ENCODE peak calls at places on chromosome 2, in nine cellular contexts. One of them, this sample, is unnamed.

GRCh38 chr2:120318626-120319025 is 27.3 kb upstream of the INHBB start:
- DNase-seq in NB4: no peak
- DNase-seq in erythroblast: no peak
- DNase-seq in suprapubic skin: no peak
- DNase-seq in uterus: peak
- DNase-seq in prostate gland: no peak
- DNase-seq in GM12891: no peak
- DNase-seq in HepG2: no peak
- DNase-seq in esophagus squamous epithelium: no peak
- DNase-seq in this sample: no peak

GRCh38 chr2:215436705-215437570 is 1.1 kb upstream of the FN1 start:
- DNase-seq in erythroblast: no peak
- DNase-seq in HepG2: no peak
- DNase-seq in NB4: no peak
- DNase-seq in GM12891: no peak
- DNase-seq in prostate gland: peak
- DNase-seq in esophagus squamous epithelium: no peak
- DNase-seq in uterus: no peak
- DNase-seq in suprapubic skin: peak
- DNase-seq in this sample: peak

GRCh38 chr2:98761267-98761781 is 30.4 kb upstream of the MGAT4A start:
- DNase-seq in prostate gland: peak
- DNase-seq in esophagus squamous epithelium: no peak
- DNase-seq in HepG2: peak
- DNase-seq in erythroblast: no peak
- DNase-seq in suprapubic skin: no peak
- DNase-seq in GM12891: no peak
- DNase-seq in uterus: no peak
- DNase-seq in NB4: no peak
- DNase-seq in this sample: no peak

GRCh38 chr2:98936133-98936916 is at the start of gene CRACDL:
- DNase-seq in prostate gland: no peak
- DNase-seq in NB4: peak
- DNase-seq in suprapubic skin: no peak
- DNase-seq in erythroblast: no peak
- DNase-seq in esophagus squamous epithelium: no peak
- DNase-seq in GM12891: peak
- DNase-seq in HepG2: no peak
- DNase-seq in uterus: no peak
- DNase-seq in this sample: no peak

GRCh38 chr2:17069564-17069963 is 403.9 kb upstream of the CYRIA start:
- DNase-seq in HepG2: no peak
- DNase-seq in prostate gland: no peak
- DNase-seq in uterus: no peak
- DNase-seq in GM12891: no peak
- DNase-seq in erythroblast: no peak
- DNase-seq in suprapubic skin: no peak
- DNase-seq in NB4: no peak
- DNase-seq in esophagus squamous epithelium: no peak
- DNase-seq in this sample: no peak

GRCh38 chr2:169933124-169933711 is 106.0 kb downstream of the UBR3 start:
- DNase-seq in esophagus squamous epithelium: no peak
- DNase-seq in GM12891: no peak
- DNase-seq in suprapubic skin: no peak
- DNase-seq in HepG2: peak
- DNase-seq in uterus: no peak
- DNase-seq in prostate gland: no peak
- DNase-seq in NB4: peak
- DNase-seq in erythroblast: peak
- DNase-seq in this sample: peak

GRCh38 chr2:121960251-121960650 is 204.8 kb downstream of the TSN start:
- DNase-seq in HepG2: no peak
- DNase-seq in GM12891: peak
- DNase-seq in NB4: no peak
- DNase-seq in suprapubic skin: no peak
- DNase-seq in prostate gland: no peak
- DNase-seq in uterus: no peak
- DNase-seq in esophagus squamous epithelium: no peak
- DNase-seq in erythroblast: no peak
- DNase-seq in this sample: no peak

GRCh38 chr2:235659767-235660322 is 166.0 kb downstream of the AGAP1 start:
- DNase-seq in NB4: peak
- DNase-seq in prostate gland: no peak
- DNase-seq in suprapubic skin: no peak
- DNase-seq in HepG2: peak
- DNase-seq in uterus: peak
- DNase-seq in erythroblast: peak
- DNase-seq in GM12891: no peak
- DNase-seq in esophagus squamous epithelium: no peak
- DNase-seq in this sample: peak

GRCh38 chr2:231554748-231555545 is 24.7 kb upstream of the NMUR1 start:
- DNase-seq in NB4: peak
- DNase-seq in prostate gland: no peak
- DNase-seq in uterus: peak
- DNase-seq in HepG2: no peak
- DNase-seq in suprapubic skin: no peak
- DNase-seq in erythroblast: peak
- DNase-seq in esophagus squamous epithelium: no peak
- DNase-seq in GM12891: no peak
- DNase-seq in this sample: no peak

GRCh38 chr2:69384618-69385081 is 2.4 kb downstream of the GFPT1 start:
- DNase-seq in uterus: no peak
- DNase-seq in suprapubic skin: no peak
- DNase-seq in GM12891: no peak
- DNase-seq in prostate gland: no peak
- DNase-seq in HepG2: no peak
- DNase-seq in NB4: no peak
- DNase-seq in esophagus squamous epithelium: no peak
- DNase-seq in erythroblast: peak
- DNase-seq in this sample: no peak

GRCh38 chr2:99680946-99681345 is 191.1 kb upstream of the REV1 start:
- DNase-seq in HepG2: no peak
- DNase-seq in erythroblast: no peak
- DNase-seq in esophagus squamous epithelium: no peak
- DNase-seq in suprapubic skin: no peak
- DNase-seq in NB4: peak
- DNase-seq in prostate gland: no peak
- DNase-seq in GM12891: no peak
- DNase-seq in uterus: no peak
- DNase-seq in this sample: peak

GRCh38 chr2:237581751-237582746 is 8.5 kb downstream of the RAB17 start:
- DNase-seq in HepG2: peak
- DNase-seq in esophagus squamous epithelium: no peak
- DNase-seq in GM12891: peak
- DNase-seq in uterus: peak
- DNase-seq in NB4: peak
- DNase-seq in erythroblast: peak
- DNase-seq in suprapubic skin: no peak
- DNase-seq in prostate gland: peak
- DNase-seq in this sample: no peak

GRCh38 chr2:127106457-127106997 is 427 bp downstream of the BIN1 start:
- DNase-seq in erythroblast: no peak
- DNase-seq in NB4: peak
- DNase-seq in uterus: no peak
- DNase-seq in prostate gland: no peak
- DNase-seq in esophagus squamous epithelium: no peak
- DNase-seq in suprapubic skin: peak
- DNase-seq in GM12891: no peak
- DNase-seq in HepG2: no peak
- DNase-seq in this sample: no peak

GRCh38 chr2:227848586-227848985 is 22.8 kb upstream of the DAW1 start:
- DNase-seq in uterus: no peak
- DNase-seq in NB4: no peak
- DNase-seq in HepG2: no peak
- DNase-seq in erythroblast: no peak
- DNase-seq in suprapubic skin: no peak
- DNase-seq in GM12891: peak
- DNase-seq in esophagus squamous epithelium: no peak
- DNase-seq in prostate gland: peak
- DNase-seq in this sample: no peak

GRCh38 chr2:233419626-233420431 is 65.5 kb downstream of the DGKD start:
- DNase-seq in erythroblast: no peak
- DNase-seq in HepG2: no peak
- DNase-seq in NB4: no peak
- DNase-seq in GM12891: no peak
- DNase-seq in uterus: no peak
- DNase-seq in prostate gland: no peak
- DNase-seq in esophagus squamous epithelium: no peak
- DNase-seq in suprapubic skin: peak
- DNase-seq in this sample: no peak

GRCh38 chr2:171574149-171574795 is 52.0 kb downstream of the CYBRD1 start:
- DNase-seq in uterus: peak
- DNase-seq in prostate gland: peak
- DNase-seq in erythroblast: peak
- DNase-seq in GM12891: peak
- DNase-seq in HepG2: peak
- DNase-seq in suprapubic skin: peak
- DNase-seq in esophagus squamous epithelium: peak
- DNase-seq in NB4: peak
- DNase-seq in this sample: peak
- TF ChIP-seq POLR2A in uterus: no peak
- TF ChIP-seq POLR2A in prostate gland: no peak
- TF ChIP-seq POLR2A in erythroblast: no peak
- TF ChIP-seq POLR2A in GM12891: no peak
- TF ChIP-seq POLR2A in HepG2: no peak
- TF ChIP-seq POLR2A in suprapubic skin: no peak
- TF ChIP-seq POLR2A in esophagus squamous epithelium: no peak
- TF ChIP-seq POLR2A in NB4: no peak
- TF ChIP-seq POLR2A in this sample: no peak

GRCh38 chr2:239276813-239277193 is 124.0 kb downstream of the HDAC4 start:
- DNase-seq in GM12891: no peak
- DNase-seq in prostate gland: no peak
- DNase-seq in NB4: peak
- DNase-seq in HepG2: no peak
- DNase-seq in esophagus squamous epithelium: no peak
- DNase-seq in suprapubic skin: peak
- DNase-seq in erythroblast: no peak
- DNase-seq in uterus: no peak
- DNase-seq in this sample: no peak

GRCh38 chr2:239275871-239276812 is 124.7 kb downstream of the HDAC4 start:
- DNase-seq in esophagus squamous epithelium: no peak
- DNase-seq in prostate gland: no peak
- DNase-seq in erythroblast: no peak
- DNase-seq in GM12891: no peak
- DNase-seq in suprapubic skin: peak
- DNase-seq in NB4: peak
- DNase-seq in uterus: no peak
- DNase-seq in HepG2: no peak
- DNase-seq in this sample: no peak

GRCh38 chr2:239273280-239274234 is 127.3 kb downstream of the HDAC4 start:
- DNase-seq in esophagus squamous epithelium: no peak
- DNase-seq in erythroblast: no peak
- DNase-seq in NB4: peak
- DNase-seq in uterus: peak
- DNase-seq in prostate gland: no peak
- DNase-seq in HepG2: no peak
- DNase-seq in GM12891: no peak
- DNase-seq in suprapubic skin: peak
- DNase-seq in this sample: no peak

GRCh38 chr2:239274391-239275001 is 126.3 kb downstream of the HDAC4 start:
- DNase-seq in uterus: peak
- DNase-seq in suprapubic skin: peak
- DNase-seq in prostate gland: no peak
- DNase-seq in NB4: peak
- DNase-seq in esophagus squamous epithelium: no peak
- DNase-seq in HepG2: no peak
- DNase-seq in erythroblast: peak
- DNase-seq in GM12891: no peak
- DNase-seq in this sample: peak

GRCh38 chr2:239275037-239275685 is 125.7 kb downstream of the HDAC4 start:
- DNase-seq in GM12891: no peak
- DNase-seq in esophagus squamous epithelium: peak
- DNase-seq in suprapubic skin: peak
- DNase-seq in uterus: peak
- DNase-seq in NB4: peak
- DNase-seq in prostate gland: peak
- DNase-seq in HepG2: no peak
- DNase-seq in erythroblast: peak
- DNase-seq in this sample: peak
- TF ChIP-seq POLR2A in GM12891: no peak
- TF ChIP-seq POLR2A in esophagus squamous epithelium: no peak
- TF ChIP-seq POLR2A in suprapubic skin: no peak
- TF ChIP-seq POLR2A in uterus: no peak
- TF ChIP-seq POLR2A in NB4: peak
- TF ChIP-seq POLR2A in prostate gland: peak
- TF ChIP-seq POLR2A in HepG2: no peak
- TF ChIP-seq POLR2A in erythroblast: peak
- TF ChIP-seq POLR2A in this sample: no peak

DNA sequence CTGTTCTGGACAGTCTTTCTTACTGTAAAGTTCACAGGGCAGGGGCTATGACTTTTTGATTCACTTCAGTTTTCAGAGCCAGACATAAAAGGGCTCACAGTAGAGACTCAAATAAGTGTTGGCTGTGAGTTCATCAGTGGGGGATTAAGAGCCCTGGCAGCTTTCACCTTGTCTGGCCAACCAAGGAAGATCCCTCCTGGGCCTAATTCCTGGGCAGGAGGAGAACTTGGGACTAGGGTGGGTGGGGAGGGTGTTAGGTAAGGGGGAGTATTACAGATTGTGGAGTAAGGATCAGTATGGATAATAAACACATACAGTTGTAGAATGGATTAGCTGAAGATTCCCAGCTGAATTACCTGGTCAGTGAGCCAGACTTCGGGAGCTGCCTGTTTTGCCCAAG is 904 bp upstream of the SFXN5 start:
- DNase-seq in uterus: no peak
- DNase-seq in prostate gland: no peak
- DNase-seq in NB4: no peak
- DNase-seq in erythroblast: no peak
- DNase-seq in esophagus squamous epithelium: no peak
- DNase-seq in suprapubic skin: no peak
- DNase-seq in GM12891: no peak
- DNase-seq in HepG2: no peak
- DNase-seq in this sample: no peak
- TF ChIP-seq POLR2A in uterus: no peak
- TF ChIP-seq POLR2A in prostate gland: no peak
- TF ChIP-seq POLR2A in NB4: no peak
- TF ChIP-seq POLR2A in erythroblast: no peak
- TF ChIP-seq POLR2A in esophagus squamous epithelium: no peak
- TF ChIP-seq POLR2A in suprapubic skin: no peak
- TF ChIP-seq POLR2A in GM12891: no peak
- TF ChIP-seq POLR2A in HepG2: no peak
- TF ChIP-seq POLR2A in this sample: no peak

DNA sequence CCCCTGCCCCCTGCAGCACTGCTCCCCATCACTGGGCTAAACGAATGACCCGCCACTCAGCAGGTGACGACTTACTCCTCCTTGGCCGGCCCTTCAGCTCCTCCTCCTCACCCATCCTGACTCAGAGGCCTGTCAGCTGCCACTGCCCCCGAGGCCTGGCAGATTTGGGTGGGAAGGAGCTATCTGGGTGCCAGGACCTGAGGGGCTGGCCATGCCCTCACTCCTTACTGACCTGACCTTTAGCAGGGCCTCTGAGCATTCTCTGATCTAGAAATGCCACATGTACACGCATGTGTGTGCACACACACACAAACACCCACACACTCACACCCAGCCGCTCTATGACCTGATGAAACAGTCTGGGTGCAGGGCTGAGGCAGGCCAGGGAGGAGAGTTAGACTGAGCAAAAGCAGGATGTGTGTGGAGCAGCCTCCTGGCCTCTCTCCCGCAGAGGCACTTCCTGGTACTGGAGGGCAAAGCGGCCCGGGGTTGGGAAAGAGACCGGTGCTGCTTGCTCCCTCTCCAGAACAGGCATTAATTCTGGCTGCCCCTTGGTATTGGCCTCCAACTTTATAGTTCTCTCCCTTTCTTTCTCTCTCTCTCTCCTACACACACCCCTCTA is 68.0 kb downstream of the ZFP36L2 start:
- DNase-seq in erythroblast: peak
- DNase-seq in GM12891: no peak
- DNase-seq in prostate gland: peak
- DNase-seq in uterus: peak
- DNase-seq in esophagus squamous epithelium: peak
- DNase-seq in suprapubic skin: peak
- DNase-seq in NB4: peak
- DNase-seq in HepG2: peak
- DNase-seq in this sample: peak
- TF ChIP-seq POLR2A in erythroblast: no peak
- TF ChIP-seq POLR2A in GM12891: no peak
- TF ChIP-seq POLR2A in prostate gland: no peak
- TF ChIP-seq POLR2A in uterus: no peak
- TF ChIP-seq POLR2A in esophagus squamous epithelium: no peak
- TF ChIP-seq POLR2A in suprapubic skin: no peak
- TF ChIP-seq POLR2A in NB4: no peak
- TF ChIP-seq POLR2A in HepG2: no peak
- TF ChIP-seq POLR2A in this sample: no peak

This sample was measured in H54.